ENCODE peak calls at places on chromosomes 6 and 20, in four cellular contexts. F, V, H and J are unnamed samples.

GRCh38 chr6:87653074-87653962 is 48.7 kb downstream of the AKIRIN2 start:
- DNase-seq in F (no peak), V (no peak), H (no peak), J (no peak)

GRCh38 chr6:3351105-3351676 is 92.4 kb downstream of the PSMG4 start:
- DNase-seq in F (no peak), V (no peak), H (no peak), J (no peak)

GRCh38 chr6:10837009-10837691 is 1.2 kb downstream of the MAK start:
- DNase-seq in F (peak; percentile 66), V (no peak), H (peak; percentile 46), J (peak; percentile 4)

GRCh38 chr20:58237318-58238182 is 9.1 kb upstream of the ANKRD60 start:
- DNase-seq in F (peak; percentile 69), V (no peak), H (no peak), J (no peak)

GRCh38 chr6:128343666-128344065 is 176.7 kb downstream of the PTPRK start:
- DNase-seq in F (no peak), V (no peak), H (no peak), J (no peak)

GRCh38 chr6:47897233-47897632 is 115.4 kb downstream of the OPN5 start:
- DNase-seq in F (no peak), V (no peak), H (no peak), J (peak; percentile 8)

GRCh38 chr20:61979701-61980635 is 85.7 kb downstream of the TAF4 start:
- DNase-seq in F (no peak), V (no peak), H (no peak), J (no peak)

GRCh38 chr6:88665131-88665530 is 298.3 kb downstream of the RNGTT start:
- DNase-seq in F (no peak), V (no peak), H (no peak), J (no peak)

GRCh38 chr6:40854592-40854991 is 184.4 kb downstream of the UNC5CL start:
- DNase-seq in F (no peak), V (no peak), H (no peak), J (no peak)

GRCh38 chr6:40856271-40856670 is 182.8 kb downstream of the UNC5CL start:
- DNase-seq in F (no peak), V (no peak), H (no peak), J (no peak)

GRCh38 chr6:40855481-40855880 is 183.5 kb downstream of the UNC5CL start:
- DNase-seq in F (no peak), V (no peak), H (no peak), J (no peak)

DNA sequence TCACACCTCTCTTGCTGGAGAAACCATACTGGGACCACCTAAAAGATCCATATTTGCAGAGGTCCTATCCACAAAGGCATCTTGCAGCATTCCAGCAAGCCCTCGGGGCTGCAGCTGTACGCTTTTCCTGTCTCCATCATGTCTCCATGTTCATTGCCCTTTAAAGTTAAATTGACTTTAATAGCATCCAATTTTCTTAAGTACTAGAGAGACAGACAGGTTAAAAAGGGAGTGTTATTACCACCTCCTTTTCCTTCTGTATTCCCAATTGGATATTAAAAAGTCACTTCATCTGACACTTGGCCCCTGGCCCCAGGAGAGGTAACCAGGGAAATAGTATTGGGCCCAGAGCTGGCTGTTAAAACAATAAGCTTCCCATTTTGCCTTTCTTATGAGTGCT is 178.6 kb downstream of the UNC5CL start:
- DNase-seq in F (no peak), V (no peak), H (no peak), J (no peak)
- H3K4me3 ChIP-seq in F (no peak overlapping the region), V (no peak overlapping the region), H (no peak overlapping the region), J (no peak overlapping the region)

DNA sequence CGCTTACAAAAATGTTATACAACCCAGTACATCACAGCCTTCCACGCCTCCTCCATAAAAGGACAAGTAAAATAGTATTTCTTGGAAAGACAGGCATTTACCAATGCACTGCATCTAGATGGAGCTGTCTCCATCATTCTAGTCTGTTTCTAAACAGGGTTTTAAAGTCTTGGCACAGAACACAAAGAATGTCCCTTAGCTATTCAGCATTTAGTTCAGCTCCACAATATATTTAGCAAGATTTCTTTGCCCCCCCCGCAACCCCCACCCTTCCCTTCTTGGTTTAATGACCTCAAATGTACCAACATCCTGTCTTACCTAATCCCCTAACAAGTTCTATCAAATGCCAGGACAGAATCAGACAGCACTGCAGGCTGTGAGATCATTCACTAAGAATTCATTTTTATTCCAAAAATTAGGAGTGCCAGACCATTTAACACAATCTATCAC is 198.6 kb downstream of the BACH2 start:
- DNase-seq in F (peak; percentile 79), V (no peak), H (no peak), J (peak; percentile 96)
- H3K4me3 ChIP-seq in F (no peak overlapping the region), V (no peak overlapping the region), H (no peak overlapping the region), J (no peak overlapping the region)

GRCh38 chr20:21739682-21740081 is 34.2 kb downstream of the PAX1 start:
- DNase-seq in F (no peak), V (no peak), H (no peak), J (no peak)

GRCh38 chr20:21741266-21741665 is 35.8 kb downstream of the PAX1 start:
- DNase-seq in F (no peak), V (no peak), H (no peak), J (no peak)

GRCh38 chr20:21739161-21739560 is 33.7 kb downstream of the PAX1 start:
- DNase-seq in F (no peak), V (no peak), H (no peak), J (no peak)
- H3K4me3 ChIP-seq in F (no peak overlapping the region), V (no peak overlapping the region), H (no peak overlapping the region), J (no peak overlapping the region)

DNA sequence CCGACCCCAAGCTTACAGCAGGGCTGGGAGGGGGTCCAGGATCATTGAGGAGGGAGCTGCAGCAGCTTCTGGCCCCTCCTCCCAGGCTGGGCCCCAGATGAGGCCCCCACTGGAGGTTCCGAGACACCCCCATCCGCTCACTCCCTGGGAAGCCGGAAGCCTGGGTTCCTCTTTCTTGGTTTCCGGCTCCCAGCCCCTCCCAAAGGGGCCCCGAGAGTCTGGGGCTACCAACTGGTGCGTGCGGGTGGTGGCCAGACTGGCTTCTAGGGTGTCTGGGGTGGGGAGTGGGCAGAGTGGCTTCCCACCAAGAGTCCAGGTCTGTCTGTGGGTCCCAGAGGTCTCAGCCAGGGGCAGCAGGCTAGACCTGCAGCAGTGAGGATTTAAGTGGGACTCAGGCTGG is 2.2 kb downstream of the RGS19 start:
- DNase-seq in F (no peak), V (no peak), H (no peak), J (no peak)
- H3K4me3 ChIP-seq in F (no peak overlapping the region), V (no peak overlapping the region), H (peak overlapping the region; percentile 92), J (no peak overlapping the region)

GRCh38 chr6:28977351-28978136 is 27.6 kb downstream of the ZNF311 start:
- DNase-seq in F (peak; percentile 6), V (no peak), H (peak; percentile 50), J (peak; percentile 83)

GRCh38 chr6:28980137-28980796 is 24.8 kb downstream of the ZNF311 start:
- DNase-seq in F (no peak), V (no peak), H (no peak), J (no peak)

GRCh38 chr6:28978137-28978491 is 27.0 kb downstream of the ZNF311 start:
- DNase-seq in F (no peak), V (no peak), H (no peak), J (no peak)

GRCh38 chr6:28979679-28980078 is 25.4 kb downstream of the ZNF311 start:
- DNase-seq in F (no peak), V (no peak), H (no peak), J (no peak)

GRCh38 chr6:28978959-28979561 is 26.1 kb downstream of the ZNF311 start:
- DNase-seq in F (no peak), V (no peak), H (no peak), J (no peak)
- H3K4me3 ChIP-seq in F (no peak overlapping the region), V (no peak overlapping the region), H (no peak overlapping the region), J (no peak overlapping the region)

GRCh38 chr6:119348308-119349040 is 1.1 kb downstream of the MAN1A1 start:
- DNase-seq in F (no peak), V (no peak), H (peak; percentile 58), J (peak; percentile 11)

GRCh38 chr6:119347466-119348307 is 1.9 kb downstream of the MAN1A1 start:
- DNase-seq in F (no peak), V (no peak), H (peak; percentile 84), J (no peak)

GRCh38 chr6:119345114-119345513 is 4.4 kb downstream of the MAN1A1 start:
- DNase-seq in F (no peak), V (no peak), H (no peak), J (no peak)

GRCh38 chr6:119346450-119346849 is 3.1 kb downstream of the MAN1A1 start:
- DNase-seq in F (no peak), V (no peak), H (no peak), J (no peak)

DNA sequence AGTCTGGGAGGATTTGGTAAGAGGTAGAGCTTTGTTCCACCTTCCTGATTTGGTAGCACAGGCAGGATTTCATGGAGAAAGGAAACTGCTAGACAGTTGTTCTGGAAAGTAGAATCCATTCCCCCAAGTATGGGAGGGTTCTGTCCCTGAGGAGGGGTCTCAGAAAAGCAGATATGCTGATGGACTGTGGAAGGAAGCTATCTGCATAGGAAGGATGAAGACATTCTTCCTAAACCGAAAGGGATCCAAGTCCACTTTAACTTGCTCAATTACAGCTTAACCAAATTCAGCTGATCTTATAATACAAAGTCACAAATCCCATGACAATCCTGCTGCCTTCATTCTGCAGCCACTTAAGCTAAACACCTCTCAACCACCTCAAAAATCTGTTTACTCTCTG is 2.6 kb downstream of the MAN1A1 start:
- DNase-seq in F (no peak), V (no peak), H (no peak), J (no peak)
- H3K4me3 ChIP-seq in F (no peak overlapping the region), V (peak overlapping the region; percentile 56), H (peak overlapping the region; percentile 82), J (no peak overlapping the region)

GRCh38 chr20:56631318-56631989 is 2.3 kb downstream of the TFAP2C start:
- DNase-seq in F (no peak), V (no peak), H (no peak), J (peak; percentile 20)

GRCh38 chr20:56630086-56630493 is 984 bp downstream of the TFAP2C start:
- DNase-seq in F (no peak), V (no peak), H (peak; percentile 79), J (peak; percentile 98)

GRCh38 chr20:56631990-56632327 is 2.9 kb downstream of the TFAP2C start:
- DNase-seq in F (no peak), V (no peak), H (no peak), J (peak; percentile 19)

GRCh38 chr20:56629464-56630085 is 469 bp downstream of the TFAP2C start:
- DNase-seq in F (peak; percentile 22), V (no peak), H (no peak), J (no peak)

DNA sequence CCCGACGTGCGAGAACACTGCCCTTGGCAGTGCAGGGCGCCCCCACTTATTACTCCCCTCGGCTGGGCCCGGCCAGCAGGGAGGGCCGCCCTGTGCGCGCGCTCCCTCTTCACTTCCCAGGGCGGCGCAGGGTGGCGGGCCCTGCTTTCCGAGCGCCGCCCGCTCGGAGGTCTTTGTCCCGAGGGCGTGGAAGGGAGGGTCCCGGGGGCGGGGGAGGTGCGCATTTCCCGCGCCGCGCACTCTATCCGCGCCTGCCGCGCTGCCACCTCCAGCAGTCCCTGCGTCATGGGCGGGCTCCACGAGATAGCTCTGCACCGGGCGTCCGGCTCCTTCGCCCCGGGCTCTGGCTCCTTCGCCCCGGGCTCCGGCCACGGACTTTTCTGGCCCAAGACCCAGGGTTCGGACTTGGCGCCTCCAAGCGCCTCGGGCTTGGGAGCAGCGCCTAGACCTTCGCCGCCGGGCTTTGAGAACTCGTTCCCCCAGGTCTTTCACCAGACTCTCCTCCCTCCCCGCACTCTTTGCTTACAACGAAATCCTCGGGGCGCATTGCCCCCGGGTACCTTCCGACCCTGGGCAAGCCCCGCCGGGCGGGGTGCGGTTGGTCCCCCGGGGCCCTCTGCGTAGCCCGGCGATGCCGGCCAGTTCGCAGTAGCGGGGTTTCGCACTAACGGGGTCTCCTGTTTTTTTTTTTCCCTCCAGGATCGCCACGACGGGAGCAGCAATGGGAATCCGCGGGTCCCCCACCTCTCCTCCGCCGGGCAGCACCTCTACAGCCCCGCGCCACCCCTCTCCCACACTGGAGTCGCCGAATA is 1.6 kb downstream of the TFAP2C start:
- DNase-seq in F (no peak), V (no peak), H (no peak), J (peak; percentile 61)
- H3K4me3 ChIP-seq in F (peak overlapping the region; percentile 46), V (peak overlapping the region; percentile 68), H (peak overlapping the region; percentile 35), J (peak overlapping the region; percentile 98)